ENCODE peak calls at places on chromosomes 4 and X, in ten cellular contexts. W is right lobe of liver, K is kidney epithelial cell, N is tibial nerve, R is BJ, F is A549, E is foreskin fibroblast, X is body of pancreas, Q is WTC11, C is transverse colon. M is an unnamed sample.

GRCh38 chrX:46545111-46546005 is at the start of gene ZNF674:
- DNase-seq in K (peak), C (peak), X (peak), N (peak), R (peak), Q (peak), F (peak), E (peak), W (peak), M (peak)

GRCh38 chrX:40146471-40147398 is 49.0 kb upstream of the BCOR start:
- DNase-seq in R (no peak), W (no peak), E (peak), K (no peak), N (no peak), F (no peak), X (peak), C (no peak), Q (peak), M (peak)

GRCh38 chr4:7973545-7973981 is 33.9 kb upstream of the AFAP1 start:
- DNase-seq in N (no peak), C (no peak), F (no peak), W (no peak), Q (no peak), R (no peak), K (no peak), E (peak), X (no peak), M (no peak)

GRCh38 chr4:70838400-70838971 is 1.2 kb downstream of the GRSF1 start:
- DNase-seq in R (no peak), W (no peak), N (no peak), E (peak), X (no peak), F (no peak), C (no peak), K (no peak), Q (no peak), M (no peak)

GRCh38 chr4:176400816-176401461 is 81.2 kb downstream of the SPCS3 start:
- DNase-seq in K (no peak), E (peak), N (no peak), W (no peak), X (no peak), F (peak), R (peak), C (no peak), Q (no peak), M (no peak)

GRCh38 chr4:25154594-25155265 is 5.5 kb downstream of the SEPSECS start:
- DNase-seq in C (peak), R (no peak), K (no peak), W (peak), X (peak), E (no peak), F (no peak), N (no peak), Q (no peak), M (no peak)

GRCh38 chr4:3871881-3872833 is 106.0 kb downstream of the ADRA2C start:
- DNase-seq in F (peak), X (no peak), C (no peak), W (peak), N (no peak), Q (peak), E (peak), K (no peak), R (no peak), M (peak)

GRCh38 chr4:5724377-5724776 is 13.4 kb downstream of the EVC start:
- DNase-seq in E (no peak), W (no peak), F (peak), K (peak), X (no peak), C (no peak), N (no peak), Q (no peak), R (no peak), M (no peak)

GRCh38 chr4:7365472-7366179 is 69.1 kb downstream of the PSAPL1 start:
- DNase-seq in C (no peak), E (no peak), F (no peak), N (no peak), R (no peak), Q (no peak), K (no peak), W (no peak), X (no peak), M (no peak)

GRCh38 chr4:174714393-174715211 is 114.4 kb downstream of the GLRA3 start:
- DNase-seq in N (no peak), X (peak), F (peak), K (peak), E (peak), C (peak), R (no peak), Q (peak), W (no peak), M (peak)

GRCh38 chr4:140308366-140309123 is 64.9 kb upstream of the SCOC start:
- DNase-seq in C (peak), N (no peak), R (no peak), W (peak), Q (no peak), K (no peak), X (no peak), F (peak), E (peak), M (no peak)

GRCh38 chr4:137735561-137736104 is 203.3 kb upstream of the PCDH18 start:
- DNase-seq in R (no peak), W (no peak), F (no peak), E (no peak), K (no peak), Q (no peak), N (no peak), X (no peak), C (no peak), M (no peak)

GRCh38 chr4:151238477-151238876 is 38.5 kb upstream of the PRSS48 start:
- DNase-seq in N (no peak), E (peak), W (no peak), K (no peak), Q (no peak), X (no peak), C (no peak), F (peak), R (no peak), M (no peak)

GRCh38 chr4:42713371-42713770 is 56.5 kb upstream of the ATP8A1 start:
- DNase-seq in W (no peak), N (no peak), E (no peak), F (no peak), R (no peak), C (no peak), K (no peak), X (no peak), Q (no peak), M (no peak)

GRCh38 chr4:126592088-126592487 is 1040.7 kb upstream of the INTU start:
- DNase-seq in F (no peak), N (no peak), R (no peak), Q (no peak), W (no peak), E (peak), C (no peak), K (no peak), X (no peak), M (no peak)
- TF ChIP-seq CTCF in F (no peak), N (no peak), R (peak), Q (no peak), W (no peak), E (peak), C (no peak), K (peak), X (no peak), M (peak)

DNA sequence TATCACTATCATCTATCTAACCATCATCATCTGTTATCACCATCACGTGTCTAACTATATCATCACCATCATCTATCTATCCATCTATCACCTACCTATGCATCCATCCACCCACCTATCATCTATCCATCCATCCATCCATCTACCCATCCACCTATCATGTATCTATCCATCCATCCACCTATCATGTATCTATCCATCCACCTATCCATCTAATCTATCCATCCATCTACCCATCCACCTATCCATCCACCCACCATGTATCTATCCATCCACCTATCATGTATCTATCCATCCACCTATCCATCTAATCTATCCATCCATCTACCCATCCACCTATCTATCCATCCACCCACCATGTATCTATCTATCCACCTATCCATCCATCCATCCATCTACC is 316.7 kb downstream of the DHRSX start:
- DNase-seq in C (no peak), W (no peak), Q (no peak), X (no peak), F (no peak), E (no peak), K (no peak), N (no peak), R (no peak), M (no peak)
- TF ChIP-seq CTCF in C (no peak), W (no peak), Q (no peak), X (no peak), F (no peak), E (no peak), K (no peak), N (no peak), R (no peak), M (no peak)

DNA sequence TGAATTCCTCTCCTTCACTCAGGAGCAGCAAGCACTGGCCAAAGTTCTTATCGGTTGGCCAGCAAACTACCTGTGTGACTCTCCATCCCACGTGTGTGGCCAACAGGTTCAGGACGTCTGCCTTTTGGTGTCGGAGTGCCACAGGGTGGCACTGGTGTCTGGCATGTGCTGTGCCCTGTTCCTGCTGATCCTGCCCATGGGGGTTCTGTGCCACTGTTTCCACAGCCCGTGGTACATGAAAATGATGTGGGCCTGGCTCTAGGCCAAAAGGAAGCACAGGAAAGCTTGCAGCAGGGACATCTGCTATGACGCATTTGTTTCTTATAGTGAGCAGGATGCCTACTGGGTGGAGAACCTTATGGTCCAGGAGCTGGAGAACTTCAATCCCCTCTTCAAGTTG is 4.6 kb upstream of the TLR2 start:
- DNase-seq in R (no peak), C (no peak), F (no peak), W (no peak), Q (no peak), X (no peak), N (no peak), E (no peak), K (no peak), M (no peak)
- TF ChIP-seq CTCF in R (no peak), C (no peak), F (no peak), W (no peak), Q (no peak), X (no peak), N (no peak), E (no peak), K (no peak), M (no peak)

GRCh38 chr4:103720661-103721060 is 876 bp upstream of the TACR3 start:
- DNase-seq in C (no peak), F (no peak), E (no peak), W (no peak), R (no peak), N (no peak), X (no peak), K (no peak), Q (no peak), M (no peak)

GRCh38 chr4:103718993-103719319 is 829 bp downstream of the TACR3 start:
- DNase-seq in X (no peak), C (no peak), K (peak), R (no peak), N (no peak), E (no peak), W (no peak), F (peak), Q (peak), M (no peak)

GRCh38 chr4:103721251-103721650 is 1.5 kb upstream of the TACR3 start:
- DNase-seq in E (no peak), Q (no peak), X (no peak), C (no peak), R (no peak), F (no peak), W (no peak), N (no peak), K (no peak), M (no peak)

GRCh38 chr4:103719320-103720204 is at the start of gene TACR3:
- DNase-seq in R (no peak), W (no peak), E (no peak), Q (peak), N (no peak), C (no peak), K (no peak), X (no peak), F (no peak), M (peak)
- TF ChIP-seq CTCF in R (no peak), W (no peak), E (no peak), Q (no peak), N (no peak), C (no peak), K (no peak), X (no peak), F (no peak), M (no peak)

GRCh38 chr4:69649207-69649606 is 3.8 kb downstream of the UGT2A1 start:
- DNase-seq in R (no peak), Q (no peak), E (no peak), W (no peak), X (no peak), K (no peak), N (no peak), C (no peak), F (no peak), M (no peak)

GRCh38 chr4:69653147-69653546 is at the start of gene UGT2A1:
- DNase-seq in N (no peak), C (no peak), F (no peak), K (no peak), W (no peak), Q (no peak), X (no peak), E (no peak), R (no peak), M (no peak)

GRCh38 chr4:69649629-69650028 is 3.4 kb downstream of the UGT2A1 start:
- DNase-seq in C (no peak), K (no peak), X (no peak), N (no peak), Q (no peak), F (no peak), W (no peak), E (no peak), R (no peak), M (no peak)

GRCh38 chr4:69656653-69657158 is 3.7 kb upstream of the UGT2A1 start:
- DNase-seq in Q (peak), X (no peak), C (no peak), W (no peak), F (no peak), R (no peak), N (no peak), K (no peak), E (peak), M (no peak)

GRCh38 chr4:69650872-69651271 is 2.2 kb downstream of the UGT2A1 start:
- DNase-seq in N (no peak), X (no peak), W (no peak), C (no peak), E (no peak), Q (no peak), F (no peak), K (no peak), R (no peak), M (no peak)
- TF ChIP-seq CTCF in N (no peak), X (no peak), W (no peak), C (no peak), E (no peak), Q (no peak), F (no peak), K (no peak), R (no peak), M (no peak)

DNA sequence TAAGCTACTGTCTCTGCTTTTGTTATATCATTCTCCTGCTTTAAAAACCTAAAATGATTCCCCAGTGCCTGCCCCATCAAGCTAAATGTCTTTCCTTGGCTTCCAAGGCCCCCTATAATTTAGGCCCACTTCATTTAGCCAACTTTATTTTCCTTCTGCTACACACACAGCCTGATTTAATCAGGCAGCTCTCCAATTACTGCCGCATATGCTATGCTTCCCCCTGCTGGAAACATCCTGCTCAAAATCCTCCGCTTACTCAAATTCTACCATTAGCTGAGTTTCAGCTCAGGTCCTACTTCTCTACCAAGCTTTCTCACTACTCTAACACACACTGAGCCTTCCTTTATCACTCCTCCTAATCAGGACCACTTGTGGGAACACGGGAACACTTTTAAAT is 17.0 kb downstream of the LAMP2 start:
- DNase-seq in E (peak), R (no peak), Q (peak), C (no peak), W (no peak), N (no peak), K (no peak), X (no peak), F (peak), M (no peak)
- TF ChIP-seq CTCF in E (peak), R (peak), Q (no peak), C (no peak), W (peak), N (peak), K (peak), X (peak), F (peak), M (no peak)

DNA sequence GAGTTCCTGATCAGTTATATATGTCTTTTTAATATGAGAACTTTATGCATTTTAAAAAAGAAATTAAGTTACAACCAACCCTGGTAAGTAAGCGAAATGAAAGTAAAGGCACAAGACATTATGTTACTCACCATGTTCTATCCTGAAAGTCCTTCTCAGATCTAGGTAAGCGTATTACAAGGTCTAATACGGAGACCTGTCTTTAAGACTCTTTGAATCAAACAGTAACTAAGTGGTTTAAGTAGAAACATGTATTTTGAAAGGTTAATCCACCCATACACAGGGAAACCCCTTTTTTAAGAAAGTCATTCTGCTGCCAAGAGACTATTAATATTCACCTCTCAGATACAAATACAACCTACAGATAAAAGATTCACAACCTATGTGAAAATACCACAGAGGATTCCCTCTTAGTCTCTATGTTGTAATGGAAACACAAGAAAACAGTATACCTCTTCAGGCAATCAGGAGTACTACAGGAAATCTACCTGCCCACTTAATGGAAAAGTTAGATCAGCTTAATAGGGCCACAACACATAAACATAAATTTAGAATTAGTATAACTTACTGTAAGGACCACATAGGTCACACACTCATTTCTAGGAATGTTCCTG is 63.2 kb upstream of the TNIP3 start:
- DNase-seq in Q (no peak), C (no peak), E (no peak), F (no peak), X (no peak), W (no peak), N (no peak), R (no peak), K (no peak), M (no peak)
- TF ChIP-seq CTCF in Q (no peak), C (no peak), E (no peak), F (no peak), X (no peak), W (no peak), N (no peak), R (no peak), K (peak), M (no peak)

DNA sequence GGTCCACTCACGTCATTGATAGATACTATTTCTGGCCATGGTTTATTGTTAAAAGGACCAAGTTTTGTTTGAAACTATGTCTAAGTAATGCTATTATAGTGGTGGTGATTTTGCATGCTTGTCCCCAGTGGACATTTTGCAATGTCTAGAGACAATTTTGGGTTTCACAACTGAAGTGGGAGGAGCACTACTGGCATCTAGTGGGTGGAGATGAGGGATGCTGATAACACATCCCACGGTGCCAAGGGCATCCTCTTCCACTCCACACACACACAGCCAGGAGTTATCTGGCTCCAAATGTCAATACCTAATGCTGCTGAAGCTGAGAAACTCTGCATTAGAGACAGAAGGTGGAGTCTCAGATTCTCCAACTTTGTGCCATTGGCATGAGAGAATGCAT is 131.2 kb downstream of the FRMPD4 start:
- DNase-seq in W (no peak), X (no peak), Q (no peak), F (peak), E (peak), R (no peak), N (no peak), K (no peak), C (no peak), M (no peak)
- TF ChIP-seq CTCF in W (no peak), X (no peak), Q (no peak), F (no peak), E (no peak), R (no peak), N (no peak), K (no peak), C (no peak), M (no peak)